ENCODE peak calls at places on chromosome 22, in seven cellular contexts. M is IMR-90, T is neuronal stem cell, K is mesenchymal stem cell, L is trophoblast cell, N is H9, X is H1. Z is an unnamed sample.

GRCh38 chr22:48088926-48089536 is 1326.6 kb downstream of the TBC1D22A start:
- DNase-seq in K (no peak), N (no peak), T (no peak), X (no peak), L (no peak), M (no peak), Z (no peak)

GRCh38 chr22:50641696-50642607 is 14.0 kb upstream of the ARSA start:
- DNase-seq in M (peak; percentile 32), L (no peak), K (peak; percentile 51), N (peak; percentile 91), T (peak; percentile 66), X (peak; percentile 79), Z (peak; percentile 58)

GRCh38 chr22:44139773-44140172 is 41.0 kb upstream of the PARVG start:
- DNase-seq in L (no peak), M (no peak), K (no peak), N (no peak), T (no peak), X (no peak), Z (no peak)

GRCh38 chr22:45527456-45527855 is 24.8 kb downstream of the FBLN1 start:
- DNase-seq in T (no peak), M (no peak), X (no peak), L (no peak), N (no peak), K (no peak), Z (no peak)

GRCh38 chr22:42901790-42902508 is 44.9 kb upstream of the ARFGAP3 start:
- DNase-seq in N (no peak), L (no peak), T (no peak), X (no peak), M (no peak), K (no peak), Z (no peak)

GRCh38 chr22:22855617-22856308 is 31.9 kb upstream of the IGLL5 start:
- DNase-seq in M (no peak), L (peak; percentile 26), T (no peak), N (peak; percentile 69), K (no peak), X (peak; percentile 73), Z (peak; percentile 54)

GRCh38 chr22:34430386-34430785 is 510.1 kb upstream of the LARGE1 start:
- DNase-seq in X (no peak), K (no peak), N (no peak), M (no peak), T (no peak), L (no peak), Z (no peak)

GRCh38 chr22:23012081-23012622 is 58.2 kb upstream of the GNAZ start:
- DNase-seq in M (no peak), T (no peak), X (no peak), K (no peak), L (no peak), N (no peak), Z (no peak)

GRCh38 chr22:20771918-20772625 is 1.8 kb upstream of the SERPIND1 start:
- DNase-seq in N (no peak), K (no peak), M (no peak), X (no peak), T (no peak), L (no peak), Z (no peak)

GRCh38 chr22:46162285-46162684 is 12.0 kb downstream of the PPARA start:
- DNase-seq in X (no peak), N (no peak), L (no peak), T (no peak), M (no peak), K (no peak), Z (no peak)

GRCh38 chr22:36184433-36185035 is 17.1 kb downstream of the APOL4 start:
- DNase-seq in K (no peak), L (no peak), N (no peak), M (no peak), X (no peak), T (no peak), Z (no peak)

GRCh38 chr22:37334461-37334858 is 52.2 kb downstream of the CYTH4 start:
- DNase-seq in X (no peak), M (no peak), L (no peak), T (no peak), K (no peak), N (no peak), Z (no peak)
- H3K18ac ChIP-seq in X (no peak overlapping the region), M (no peak overlapping the region), L (no peak overlapping the region), T (peak overlapping the region; percentile 83), K (no peak overlapping the region), N (no peak overlapping the region), Z (no peak overlapping the region)

DNA sequence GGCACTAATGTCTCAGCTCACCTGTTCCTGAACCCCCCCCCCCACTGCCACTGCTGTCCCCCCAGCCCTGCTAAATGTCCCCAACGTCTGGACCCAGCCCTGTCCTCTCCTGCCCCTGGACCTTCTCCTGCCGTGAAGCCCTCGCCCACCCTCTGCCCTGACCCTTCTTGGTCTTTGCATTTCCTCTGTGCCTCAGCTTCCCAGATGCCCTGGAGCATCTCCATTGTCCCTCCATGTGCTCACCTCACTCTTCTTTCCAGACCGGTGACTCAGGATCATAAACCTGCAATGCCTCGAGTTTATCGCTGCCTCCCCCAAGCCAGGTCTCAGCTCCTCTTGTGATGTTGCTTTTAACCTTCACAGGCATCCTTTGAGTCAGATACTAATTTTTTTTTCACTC is 416.4 kb downstream of the BRD1 start:
- DNase-seq in N (no peak), K (no peak), M (no peak), T (no peak), X (no peak), L (no peak), Z (no peak)
- H3K18ac ChIP-seq in N (no peak overlapping the region), K (no peak overlapping the region), M (no peak overlapping the region), T (no peak overlapping the region), X (no peak overlapping the region), L (no peak overlapping the region), Z (no peak overlapping the region)

GRCh38 chr22:28952857-28953256 is 69.5 kb downstream of the ZNRF3 start:
- DNase-seq in M (peak; percentile 80), N (no peak), L (peak; percentile 82), T (no peak), X (no peak), K (no peak), Z (no peak)

GRCh38 chr22:28951530-28951929 is 68.2 kb downstream of the ZNRF3 start:
- DNase-seq in X (no peak), K (no peak), T (no peak), M (no peak), N (no peak), L (no peak), Z (no peak)

GRCh38 chr22:28951969-28952521 is 68.7 kb downstream of the ZNRF3 start:
- DNase-seq in X (no peak), L (no peak), M (peak; percentile 39), K (no peak), N (no peak), T (no peak), Z (peak; percentile 57)

GRCh38 chr22:28949788-28950187 is 66.4 kb downstream of the ZNRF3 start:
- DNase-seq in M (peak; percentile 67), T (no peak), K (no peak), L (no peak), N (no peak), X (no peak), Z (no peak)

DNA sequence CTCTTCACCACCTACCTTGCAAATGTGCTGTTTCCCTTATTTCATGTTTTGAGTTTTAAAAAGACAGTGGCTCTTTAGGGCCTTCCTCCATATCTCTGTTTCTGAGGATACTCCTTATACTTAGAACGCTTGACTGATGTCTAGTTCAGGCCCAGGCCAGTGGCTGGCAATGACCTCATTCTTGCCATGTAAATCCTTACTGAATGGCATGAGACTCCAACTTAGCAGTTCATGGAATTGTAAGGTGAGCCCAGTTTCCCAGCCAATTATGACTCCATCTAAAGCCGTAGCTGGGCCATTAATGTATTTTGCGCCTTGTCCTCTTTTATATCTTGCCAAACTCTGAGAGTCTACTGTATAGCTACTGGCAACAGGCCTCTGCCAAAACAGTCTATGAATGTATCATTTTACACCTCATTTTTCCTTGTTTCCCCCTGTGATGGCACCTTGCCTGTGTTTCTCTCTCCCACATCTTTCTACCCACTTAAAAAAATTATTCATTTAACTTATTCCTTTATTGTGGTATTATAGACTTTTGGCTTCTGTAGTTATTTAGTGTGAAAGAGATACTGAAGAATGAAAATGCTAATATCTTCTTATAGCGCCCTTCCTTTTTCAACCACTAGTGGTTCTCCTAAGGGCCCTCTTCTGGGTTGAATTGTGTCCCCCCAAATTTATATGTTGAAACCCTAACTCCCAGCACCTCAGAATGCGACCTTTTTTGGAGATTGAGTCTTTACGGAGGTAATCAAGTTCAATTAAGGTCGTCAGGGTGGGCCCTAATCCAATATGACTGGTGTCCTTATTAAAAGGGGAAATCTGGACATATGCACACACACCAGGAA is 67.4 kb downstream of the ZNRF3 start:
- DNase-seq in X (no peak), K (no peak), N (no peak), L (no peak), M (no peak), T (no peak), Z (no peak)
- H3K18ac ChIP-seq in X (no peak overlapping the region), K (no peak overlapping the region), N (no peak overlapping the region), L (no peak overlapping the region), M (peak overlapping the region; percentile 45), T (no peak overlapping the region), Z (no peak overlapping the region)

GRCh38 chr22:31972180-31972579 is 27.8 kb downstream of the YWHAH start:
- DNase-seq in L (no peak), N (no peak), K (no peak), T (no peak), M (no peak), X (no peak), Z (no peak)
- H3K18ac ChIP-seq in L (no peak overlapping the region), N (no peak overlapping the region), K (no peak overlapping the region), T (no peak overlapping the region), M (no peak overlapping the region), X (no peak overlapping the region), Z (no peak overlapping the region)

Z was measured in mesendoderm.